ENCODE peak calls at places on chromosomes 6 and 20, in four cellular contexts. A is GM12878, L is H1, D is HepG2. R is an unnamed sample.

GRCh38 chr6:14467591-14467990 is 350.0 kb downstream of the CD83 start:
- DNase-seq in L (no peak), A (no peak), D (no peak), R (no peak)

GRCh38 chr6:113306552-113307145 is 550.5 kb upstream of the MARCKS start:
- DNase-seq in D (peak; percentile 62), A (peak; percentile 57), L (peak; percentile 81), R (peak; percentile 54)

GRCh38 chr6:33997265-33997664 is 148.6 kb downstream of the GRM4 start:
- DNase-seq in L (no peak), D (no peak), A (no peak), R (no peak)

GRCh38 chr20:2316847-2317495 is 21.2 kb downstream of the TGM3 start:
- DNase-seq in A (no peak), L (no peak), D (no peak), R (no peak)

GRCh38 chr6:26161322-26161721 is 74.1 kb downstream of the HFE start:
- DNase-seq in D (no peak), L (no peak), A (no peak), R (no peak)

GRCh38 chr6:85580878-85581267 is 12.8 kb downstream of the SNX14 start:
- DNase-seq in D (peak; percentile 54), L (no peak), A (no peak), R (no peak)

GRCh38 chr20:2865630-2866029 is 7.7 kb upstream of the PTPRA start:
- DNase-seq in L (peak; percentile 73), D (no peak), A (no peak), R (no peak)

GRCh38 chr6:43790031-43790430 is 20.0 kb downstream of the VEGFA start:
- DNase-seq in D (no peak), L (no peak), A (no peak), R (peak; percentile 48)

GRCh38 chr6:112029045-112029822 is 24.7 kb upstream of the CCN6 start:
- DNase-seq in D (peak; percentile 68), A (no peak), L (peak; percentile 86), R (peak; percentile 65)

GRCh38 chr20:12947691-12948090 is 61.1 kb upstream of the SPTLC3 start:
- DNase-seq in L (no peak), D (no peak), A (no peak), R (no peak)

GRCh38 chr6:17045581-17046322 is 56.1 kb upstream of the STMND1 start:
- DNase-seq in L (no peak), D (no peak), A (no peak), R (peak; percentile 6)

GRCh38 chr20:48846516-48847492 is 19.0 kb upstream of the PREX1 start:
- DNase-seq in D (no peak), L (peak; percentile 72), A (peak; percentile 93), R (no peak)

GRCh38 chr6:44725070-44725469 is 337.6 kb downstream of the CDC5L start:
- DNase-seq in D (no peak), A (no peak), L (no peak), R (no peak)

GRCh38 chr20:34163316-34163715 is 51.3 kb upstream of the EIF2S2 start:
- DNase-seq in L (no peak), A (no peak), D (no peak), R (no peak)

GRCh38 chr20:55067158-55067825 is 591.9 kb downstream of the DOK5 start:
- DNase-seq in L (no peak), D (no peak), A (no peak), R (no peak)

GRCh38 chr6:44010411-44011349 is 116.6 kb downstream of the MRPL14 start:
- DNase-seq in A (no peak), D (no peak), L (no peak), R (no peak)

GRCh38 chr6:135251964-135252429 is 70.9 kb downstream of the MYB start:
- DNase-seq in L (no peak), A (no peak), D (peak; percentile 83), R (no peak)

GRCh38 chr6:156685823-156686428 is 91.3 kb upstream of the ARID1B start:
- DNase-seq in L (no peak), A (no peak), D (no peak), R (no peak)

DNA sequence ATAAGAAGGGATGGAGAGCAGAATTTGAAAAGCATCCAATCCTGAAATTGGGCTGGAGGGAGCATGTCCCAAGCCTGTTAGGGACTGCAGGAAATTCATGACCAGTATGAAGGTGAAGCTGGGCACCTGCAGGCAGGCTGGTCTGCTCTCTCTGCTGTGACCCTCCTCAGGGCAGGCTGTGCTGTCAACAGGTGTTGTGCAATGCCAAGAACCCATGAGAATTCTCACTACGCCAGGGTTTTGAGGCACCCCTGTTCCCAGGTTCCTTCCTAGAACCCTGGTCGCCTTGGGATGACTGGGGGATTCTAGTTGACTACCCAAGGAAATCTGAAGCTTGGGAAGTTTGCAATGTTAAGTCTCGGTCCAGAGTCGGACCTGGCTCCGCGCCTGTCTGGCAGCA is 13.3 kb upstream of the MAS1L start:
- DNase-seq in L (peak; percentile 35), A (no peak), D (no peak), R (no peak)
- TF ChIP-seq JUND in L (no peak), A (no peak), D (no peak), R (no peak)

DNA sequence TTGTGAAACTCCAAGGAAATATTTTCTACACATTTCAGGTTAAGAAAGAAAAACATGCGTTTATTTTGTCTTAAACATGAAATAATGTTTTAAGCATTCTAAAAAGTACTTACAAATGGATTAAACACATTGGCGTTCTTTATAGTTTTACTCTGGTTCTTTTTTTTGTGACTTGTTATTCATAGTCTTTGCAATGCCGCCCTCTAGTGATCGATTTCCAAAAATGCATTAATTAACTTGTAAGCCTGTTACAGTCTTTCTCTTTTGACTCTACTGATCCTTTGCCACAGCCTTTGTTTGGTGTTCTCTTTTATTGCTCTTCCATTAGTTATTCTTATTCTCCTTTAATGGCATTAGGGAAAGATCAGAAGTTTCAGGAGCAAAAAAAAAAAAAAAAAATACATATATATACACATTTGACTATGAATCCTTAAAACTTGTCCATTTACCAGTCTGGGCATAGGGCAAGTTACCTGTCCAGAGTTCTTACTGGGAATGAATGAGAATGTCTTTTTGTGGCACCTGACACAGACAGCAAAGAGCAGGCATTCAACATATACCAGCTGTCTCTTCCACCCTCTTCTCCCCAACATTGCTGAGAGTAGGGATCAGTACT is 59.9 kb downstream of the MACROD2 start:
- DNase-seq in L (no peak), D (peak; percentile 77), A (no peak), R (peak; percentile 80)
- TF ChIP-seq JUND in L (no peak), D (no peak), A (no peak), R (no peak)

DNA sequence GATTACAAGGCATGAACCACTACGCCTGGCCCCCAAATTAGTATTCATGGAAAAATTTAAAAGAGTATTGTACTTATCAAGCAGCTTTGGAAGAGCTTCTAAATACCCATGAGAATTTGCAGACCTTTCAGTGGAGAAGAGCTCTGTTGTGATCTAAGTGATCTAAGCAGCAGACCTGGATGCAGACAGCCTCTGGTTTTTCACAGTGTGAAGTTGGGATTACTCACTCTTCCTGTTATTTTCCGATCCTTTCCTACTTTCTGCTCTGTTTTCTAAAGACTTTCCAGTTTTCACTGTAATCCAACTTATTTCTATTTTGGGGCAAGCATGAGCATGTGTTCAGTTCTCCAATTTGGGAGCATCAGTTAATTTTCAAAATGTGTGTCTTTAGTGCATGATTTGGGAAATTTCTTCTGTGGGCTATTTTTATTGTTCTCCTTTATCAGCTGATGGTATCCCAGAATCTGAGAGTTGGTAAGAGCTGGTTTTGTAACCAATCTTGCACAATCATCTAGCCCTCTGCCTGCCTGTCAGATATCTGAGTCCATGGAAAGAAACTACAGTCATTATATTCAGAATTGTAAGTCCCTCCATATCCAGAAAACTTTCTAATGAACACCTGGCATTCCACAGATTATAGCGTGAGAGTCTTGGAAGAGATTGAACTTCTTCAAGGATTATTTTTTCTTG is 207.7 kb upstream of the DTNBP1 start:
- DNase-seq in L (no peak), D (no peak), A (no peak), R (no peak)
- TF ChIP-seq JUND in L (no peak), D (no peak), A (no peak), R (no peak)

GRCh38 chr6:158050955-158051354 is 69.3 kb downstream of the SYNJ2 start:
- DNase-seq in D (no peak), A (no peak), L (no peak), R (no peak)
- TF ChIP-seq JUND in D (no peak), A (no peak), L (no peak), R (no peak)

GRCh38 chr6:35044771-35045275 is 96.3 kb downstream of the TCP11 start:
- DNase-seq in L (no peak), D (no peak), A (no peak), R (no peak)
- TF ChIP-seq JUND in L (no peak), D (no peak), A (no peak), R (no peak)

R was measured in T47D.